ENCODE peak calls at places on chromosome 6, in four cellular contexts. S, I, M and F are unnamed samples.

GRCh38 chr6:72724545-72724944 is 102.7 kb downstream of the KCNQ5 start:
- DNase-seq in S (no peak), M (no peak), I (no peak), F (peak; percentile 61)

GRCh38 chr6:159594106-159594749 is 98.8 kb downstream of the SOD2 start:
- DNase-seq in S (no peak), I (no peak), M (no peak), F (no peak)

GRCh38 chr6:9494864-9495263 is 920.0 kb downstream of the TFAP2A start:
- DNase-seq in M (no peak), I (no peak), S (no peak), F (no peak)

GRCh38 chr6:124722479-124722878 is 239.8 kb upstream of the RNF217 start:
- DNase-seq in S (no peak), M (no peak), I (no peak), F (no peak)

GRCh38 chr6:154508573-154509375 is 1.7 kb downstream of the CNKSR3 start:
- DNase-seq in M (no peak), S (no peak), I (no peak), F (no peak)

GRCh38 chr6:137637161-137637560 is 143.0 kb upstream of the OLIG3 start:
- DNase-seq in I (no peak), S (peak; percentile 31), M (no peak), F (no peak)

GRCh38 chr6:116764961-116765841 is at the start of gene FAM162B:
- DNase-seq in M (no peak), S (peak; percentile 29), I (peak; percentile 58), F (no peak)

GRCh38 chr6:31979238-31979898 is 2.5 kb upstream of the C4A start:
- DNase-seq in S (no peak), I (no peak), M (no peak), F (no peak)

GRCh38 chr6:71393471-71393870 is 104.9 kb downstream of the OGFRL1 start:
- DNase-seq in M (no peak), I (no peak), S (no peak), F (no peak)

GRCh38 chr6:125821825-125822281 is 31.1 kb downstream of the NCOA7 start:
- DNase-seq in M (no peak), S (no peak), I (no peak), F (no peak)

GRCh38 chr6:69802995-69803394 is 6.2 kb upstream of the LMBRD1 start:
- DNase-seq in I (no peak), S (no peak), M (no peak), F (no peak)

GRCh38 chr6:69867075-69867911 is 937 bp downstream of the COL19A1 start:
- DNase-seq in I (peak; percentile 90), S (peak; percentile 23), M (peak; percentile 0), F (peak; percentile 85)

GRCh38 chr6:35449287-35449881 is 2.8 kb upstream of the FANCE start:
- DNase-seq in I (peak; percentile 82), S (peak; percentile 37), M (peak; percentile 79), F (peak; percentile 92)

GRCh38 chr6:169968541-169969270 is 217.3 kb downstream of the ERMARD start:
- DNase-seq in I (no peak), S (no peak), M (no peak), F (no peak)

GRCh38 chr6:121780325-121781313 is 345.2 kb downstream of the GJA1 start:
- DNase-seq in I (no peak), M (peak; percentile 8), S (peak; percentile 79), F (no peak)

GRCh38 chr6:659716-660581 is 3.0 kb upstream of the HUS1B start:
- DNase-seq in I (no peak), S (no peak), M (no peak), F (no peak)

GRCh38 chr6:137497722-137498463 is 3.7 kb upstream of the OLIG3 start:
- DNase-seq in S (no peak), I (peak; percentile 35), M (no peak), F (no peak)

GRCh38 chr6:134508862-134509498 is 191.1 kb upstream of the SGK1 start:
- DNase-seq in M (no peak), S (no peak), I (no peak), F (no peak)

GRCh38 chr6:13813621-13814175 is 659 bp downstream of the MCUR1 start:
- DNase-seq in S (peak; percentile 47), I (peak; percentile 94), M (peak; percentile 48), F (no peak)

GRCh38 chr6:13813011-13813410 is 1.3 kb downstream of the MCUR1 start:
- DNase-seq in S (no peak), I (no peak), M (no peak), F (no peak)

GRCh38 chr6:13810688-13811446 is 3.5 kb downstream of the MCUR1 start:
- DNase-seq in S (no peak), M (no peak), I (peak; percentile 8), F (no peak)

GRCh38 chr6:13812359-13812642 is 2.1 kb downstream of the MCUR1 start:
- DNase-seq in M (no peak), I (no peak), S (no peak), F (no peak)

DNA sequence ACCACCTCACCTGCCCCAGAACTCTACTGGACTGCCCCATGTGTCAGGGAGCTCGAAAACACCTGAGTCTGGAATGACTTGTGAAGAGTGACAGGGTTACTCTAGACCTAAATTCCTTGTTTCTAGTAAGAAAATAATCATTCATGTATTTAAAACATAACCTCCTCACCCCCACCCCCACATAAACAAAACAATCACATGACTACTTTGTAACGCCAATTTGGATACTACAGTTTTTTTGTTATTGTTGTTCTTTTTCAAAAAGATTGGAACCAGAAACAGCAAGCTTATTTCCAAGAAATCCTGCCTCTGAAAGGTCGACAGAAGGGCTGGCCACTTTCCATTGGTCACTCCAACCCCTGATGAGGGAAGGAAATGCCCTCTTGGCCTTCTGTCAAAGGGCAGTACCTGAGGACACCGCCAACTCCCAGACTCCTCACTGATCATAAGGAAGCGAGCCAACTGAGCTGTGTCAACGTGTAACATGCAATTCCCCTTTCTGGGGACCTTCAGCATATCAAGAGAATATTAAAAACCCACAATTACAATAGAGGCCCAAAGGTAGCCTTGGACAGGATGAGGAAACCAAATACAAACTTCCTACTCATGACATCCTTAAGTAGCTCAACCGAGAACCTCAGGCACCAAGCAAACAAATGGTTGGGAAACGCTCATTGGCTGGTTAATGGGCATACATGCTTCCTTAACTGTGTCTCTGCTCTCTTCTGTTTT is 2.6 kb downstream of the MCUR1 start:
- DNase-seq in M (no peak), S (peak; percentile 29), I (no peak), F (no peak)
- H3K4me1 ChIP-seq in M (peaks cover 9% of the 10 kb centered on the region), S (peaks cover 12% of the 10 kb centered on the region), I (peaks cover 38% of the 10 kb centered on the region), F (peaks cover 28% of the 10 kb centered on the region)

GRCh38 chr6:33549196-33549595 is 30.9 kb downstream of the BAK1 start:
- DNase-seq in S (no peak), M (no peak), I (no peak), F (no peak)
- H3K27ac ChIP-seq in S (no peak overlapping the region), M (no peak overlapping the region), I (no peak overlapping the region), F (no peak overlapping the region)

DNA sequence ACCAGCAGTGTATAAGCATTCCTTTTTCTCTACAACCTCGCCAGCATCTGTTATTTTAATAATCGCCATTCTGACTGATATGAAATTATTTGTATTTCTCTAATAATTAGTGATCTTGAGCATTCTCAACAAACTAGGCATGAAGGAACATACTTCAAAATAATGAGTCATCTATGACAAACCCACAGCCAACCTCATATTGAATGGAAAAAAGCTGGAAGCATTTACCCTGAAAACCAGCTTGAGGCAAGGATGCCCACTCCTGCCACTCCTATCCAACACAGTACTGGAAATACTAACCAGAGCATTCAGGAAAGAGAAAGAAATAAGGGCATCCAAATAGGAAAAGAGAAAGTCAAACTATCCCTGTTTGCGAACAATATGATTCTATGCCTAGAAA is 390.6 kb upstream of the ID4 start:
- DNase-seq in I (no peak), S (no peak), M (no peak), F (no peak)
- H3K4me1 ChIP-seq in I (peaks cover 5% of the 10 kb centered on the region), S (no peaks in the 10 kb centered on the region), M (no peaks in the 10 kb centered on the region), F (no peaks in the 10 kb centered on the region)

GRCh38 chr6:18415207-18415606 is 28.1 kb downstream of the RNF144B start:
- DNase-seq in M (no peak), S (no peak), I (no peak), F (no peak)
- H3K27ac ChIP-seq in M (no peak overlapping the region), S (no peak overlapping the region), I (no peak overlapping the region), F (no peak overlapping the region)

GRCh38 chr6:27321901-27322300 is 9.8 kb upstream of the POM121L2 start:
- DNase-seq in S (no peak), I (no peak), M (no peak), F (no peak)

GRCh38 chr6:27318973-27319372 is 6.9 kb upstream of the POM121L2 start:
- DNase-seq in S (no peak), M (no peak), I (no peak), F (no peak)

GRCh38 chr6:27327023-27327742 is 15.1 kb upstream of the POM121L2 start:
- DNase-seq in I (no peak), M (no peak), S (no peak), F (no peak)

GRCh38 chr6:27321370-27321769 is 9.3 kb upstream of the POM121L2 start:
- DNase-seq in M (no peak), I (no peak), S (no peak), F (no peak)
- H3K4me1 ChIP-seq in M (no peaks in the 10 kb centered on the region), I (no peaks in the 10 kb centered on the region), S (no peaks in the 10 kb centered on the region), F (no peaks in the 10 kb centered on the region)

DNA sequence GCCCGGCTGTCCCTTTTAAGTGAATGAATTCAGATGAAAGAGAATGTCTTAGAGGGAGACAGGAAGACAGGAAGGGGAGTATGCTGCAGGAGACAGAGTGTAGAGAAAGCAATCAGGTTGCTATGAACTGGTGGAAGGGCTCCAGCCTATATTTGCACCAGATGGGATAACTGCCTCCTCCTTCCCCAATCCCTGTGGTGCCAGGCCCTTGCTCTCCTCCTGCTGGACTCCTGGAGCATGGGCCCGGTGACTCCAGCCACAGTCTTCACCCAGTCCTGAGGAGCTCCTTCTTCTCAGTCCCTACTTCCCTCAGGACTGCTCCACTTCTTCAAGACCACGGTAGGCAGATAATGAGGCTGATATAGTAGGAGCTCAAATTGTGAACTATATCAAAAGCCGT is 91.8 kb downstream of the TMEM200A start:
- DNase-seq in I (no peak), M (no peak), S (no peak), F (no peak)
- H3K27ac ChIP-seq in I (no peak overlapping the region), M (no peak overlapping the region), S (no peak overlapping the region), F (no peak overlapping the region)